ENCODE peak calls at places on chromosomes 5 and 9, in seven cellular contexts. T, Y, J, H, K, G and X are unnamed samples.
A peak's percentile ranks its signal among the peaks of the same experiment; 100 is the strongest.

GRCh38 chr5:167985373-167985772 is 306.1 kb upstream of the WWC1 start:
- DNase-seq in J (no peak), H (no peak), Y (no peak), G (no peak), T (no peak), K (no peak), X (no peak)

GRCh38 chr9:127960410-127961165 is 20.2 kb downstream of the EEIG1 start:
- DNase-seq in T (no peak), G (no peak), H (no peak), Y (no peak), J (no peak), K (no peak), X (peak; percentile 55)

GRCh38 chr5:175513297-175513696 is 34.9 kb downstream of the SFXN1 start:
- DNase-seq in J (no peak), K (no peak), G (no peak), H (no peak), T (no peak), Y (no peak), X (no peak)

GRCh38 chr9:38022203-38022602 is 46.8 kb downstream of the SHB start:
- DNase-seq in J (no peak), G (no peak), H (no peak), T (no peak), Y (no peak), K (no peak), X (no peak)

GRCh38 chr5:78062645-78063044 is 231.9 kb downstream of the AP3B1 start:
- DNase-seq in Y (no peak), T (no peak), G (no peak), J (no peak), H (no peak), K (no peak), X (no peak)

GRCh38 chr9:77927265-77927664 is 104.3 kb downstream of the GNAQ start:
- DNase-seq in J (no peak), H (no peak), G (no peak), K (peak; percentile 62), T (peak; percentile 18), Y (no peak), X (no peak)

GRCh38 chr5:67240846-67241245 is 44.2 kb upstream of the CD180 start:
- DNase-seq in Y (no peak), H (no peak), G (no peak), K (no peak), J (no peak), T (no peak), X (no peak)

GRCh38 chr5:155264809-155265208 is 251.3 kb downstream of the KIF4B start:
- DNase-seq in G (no peak), K (no peak), Y (no peak), J (no peak), T (no peak), H (no peak), X (no peak)

GRCh38 chr9:114166606-114167572 is 11.6 kb downstream of the COL27A1 start:
- DNase-seq in J (no peak), T (no peak), H (no peak), Y (no peak), G (no peak), K (no peak), X (no peak)

GRCh38 chr9:27365977-27366376 is 69.0 kb upstream of the EQTN start:
- DNase-seq in K (no peak), T (no peak), H (no peak), Y (no peak), J (no peak), G (no peak), X (no peak)

GRCh38 chr9:79671558-79671957 is 99.8 kb downstream of the TLE4 start:
- DNase-seq in K (no peak), T (no peak), J (no peak), G (no peak), H (no peak), Y (no peak), X (peak; percentile 25)

GRCh38 chr5:135329913-135330797 is 68.9 kb downstream of the MACROH2A1 start:
- DNase-seq in H (no peak), K (no peak), G (no peak), J (no peak), Y (no peak), T (no peak), X (no peak)

GRCh38 chr9:123420560-123421210 is 64.7 kb downstream of the CRB2 start:
- DNase-seq in Y (no peak), H (no peak), T (no peak), J (no peak), G (no peak), K (no peak), X (no peak)

GRCh38 chr9:83937861-83938455 is 16.7 kb upstream of the KIF27 start:
- DNase-seq in T (no peak), J (no peak), K (peak; percentile 80), G (no peak), Y (no peak), H (peak; percentile 62), X (peak; percentile 61)

GRCh38 chr5:11177993-11178711 is 417.1 kb upstream of the DAP start:
- DNase-seq in G (no peak), J (no peak), T (no peak), K (no peak), H (no peak), Y (no peak), X (no peak)

GRCh38 chr5:176921669-176922196 is 22.6 kb upstream of the HK3 start:
- DNase-seq in H (no peak), T (no peak), G (no peak), K (no peak), J (no peak), Y (no peak), X (no peak)

GRCh38 chr5:19018822-19019221 is 969.2 kb downstream of the CDH18 start:
- DNase-seq in G (no peak), T (no peak), K (no peak), H (no peak), Y (no peak), J (no peak), X (no peak)

GRCh38 chr5:110769282-110769681 is 30.5 kb downstream of the SLC25A46 start:
- DNase-seq in H (no peak), Y (no peak), T (peak; percentile 72), K (peak; percentile 90), J (no peak), G (no peak), X (peak; percentile 35)

GRCh38 chr5:125408582-125409069 is 662.2 kb upstream of the ZNF608 start:
- DNase-seq in T (peak; percentile 79), J (no peak), K (peak; percentile 77), Y (no peak), G (no peak), H (peak; percentile 27), X (peak; percentile 97)

GRCh38 chr9:73270967-73271722 is 119.5 kb downstream of the ANXA1 start:
- DNase-seq in Y (no peak), H (peak; percentile 10), J (no peak), G (no peak), T (peak; percentile 65), K (peak; percentile 92), X (peak; percentile 88)

GRCh38 chr5:34699155-34700077 is 43.3 kb downstream of the RAI14 start:
- DNase-seq in Y (no peak), T (no peak), H (no peak), J (no peak), K (no peak), G (peak; percentile 43), X (no peak)

DNA sequence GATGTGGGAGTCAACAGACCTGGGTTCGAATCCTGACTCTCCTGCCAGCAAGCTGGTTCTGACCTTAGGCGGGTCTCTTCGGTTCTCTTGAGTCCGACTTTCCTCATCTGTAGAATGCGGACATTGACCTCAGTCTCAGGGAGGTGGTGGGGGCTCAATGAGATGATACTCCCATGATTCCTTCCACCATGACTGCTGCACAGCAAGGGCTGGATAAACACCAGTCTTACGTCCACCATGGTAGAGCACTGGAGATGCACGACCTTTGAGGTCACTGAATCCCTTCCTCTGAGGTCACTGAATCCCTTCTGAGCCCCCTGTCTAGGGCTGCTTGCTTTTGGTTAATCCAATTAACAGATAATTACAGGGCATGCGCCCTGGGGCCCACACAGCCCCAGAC is 12.5 kb upstream of the SMIM23 start:
- DNase-seq in H (no peak), J (no peak), Y (no peak), G (no peak), T (no peak), K (no peak), X (no peak)
- TF ChIP-seq CTCF in H (no peak), J (no peak), Y (no peak), G (no peak), T (no peak), K (no peak), X (no peak)

GRCh38 chr5:137516961-137517360 is 17.8 kb upstream of the SPOCK1 start:
- DNase-seq in J (no peak), K (no peak), T (no peak), H (no peak), Y (no peak), G (no peak), X (no peak)
- TF ChIP-seq CTCF in J (no peak), K (no peak), T (no peak), H (no peak), Y (no peak), G (no peak), X (no peak)

GRCh38 chr9:130662099-130662926 is 2.1 kb upstream of the PRDM12 start:
- DNase-seq in Y (no peak), T (no peak), J (no peak), H (no peak), K (no peak), G (peak; percentile 56), X (no peak)
- TF ChIP-seq CTCF in Y (no peak), T (no peak), J (no peak), H (no peak), K (no peak), G (no peak), X (no peak)

GRCh38 chr9:12697719-12698118 is 4.5 kb downstream of the TYRP1 start:
- DNase-seq in K (peak; percentile 36), Y (no peak), G (no peak), J (no peak), H (no peak), T (no peak), X (no peak)

GRCh38 chr9:12698293-12698692 is 5.1 kb downstream of the TYRP1 start:
- DNase-seq in K (peak; percentile 86), H (no peak), Y (no peak), G (no peak), T (no peak), J (no peak), X (no peak)

GRCh38 chr9:12698986-12699385 is 5.8 kb downstream of the TYRP1 start:
- DNase-seq in G (no peak), J (no peak), T (no peak), H (no peak), K (peak; percentile 45), Y (no peak), X (no peak)

GRCh38 chr9:12696931-12697622 is 3.9 kb downstream of the TYRP1 start:
- DNase-seq in H (no peak), K (no peak), T (no peak), J (no peak), G (no peak), Y (no peak), X (no peak)

DNA sequence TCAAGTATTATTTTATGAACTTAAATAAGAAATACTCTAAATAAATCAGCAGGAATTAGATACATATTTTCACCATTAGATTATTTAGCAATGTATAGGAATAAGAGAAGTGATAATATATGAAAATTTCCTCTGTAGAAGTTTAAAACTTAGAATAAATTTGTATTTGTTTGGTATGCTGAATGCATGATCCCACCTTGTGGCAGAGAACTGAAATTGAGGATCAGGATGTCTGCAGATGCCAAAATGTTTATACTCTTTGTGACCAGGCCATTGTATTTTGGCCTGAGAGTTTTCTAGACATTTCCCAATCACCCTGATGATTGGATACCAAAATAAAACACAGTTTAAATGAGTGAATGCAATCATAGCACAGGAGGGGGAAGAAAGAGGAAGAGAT is 6.3 kb downstream of the TYRP1 start:
- DNase-seq in G (no peak), J (no peak), K (peak; percentile 86), Y (no peak), H (no peak), T (no peak), X (no peak)
- TF ChIP-seq CTCF in G (no peak), J (no peak), K (peak; percentile 67), Y (no peak), H (no peak), T (peak; percentile 48), X (peak; percentile 45)